ENCODE peak calls at places on chromosome 1, in six cellular contexts. L, V, J, E, T and K are unnamed samples.

GRCh38 chr1:214574598-214575411 is 23.4 kb upstream of the PTPN14 start:
- DNase-seq in T (no peak), J (no peak), V (no peak), E (no peak), L (no peak), K (no peak)

GRCh38 chr1:5386371-5386770 is 605.9 kb downstream of the NPHP4 start:
- DNase-seq in L (no peak), J (no peak), V (no peak), E (no peak), T (no peak), K (no peak)

GRCh38 chr1:58123051-58123450 is 423.5 kb downstream of the OMA1 start:
- DNase-seq in J (peak), L (no peak), E (no peak), V (no peak), T (no peak), K (no peak)

GRCh38 chr1:17236779-17237601 is 11.9 kb upstream of the PADI3 start:
- DNase-seq in T (peak), L (peak), V (peak), J (peak), E (peak), K (peak)

GRCh38 chr1:68141079-68141800 is 90.8 kb upstream of the DIRAS3 start:
- DNase-seq in L (no peak), V (no peak), T (no peak), J (peak), E (no peak), K (no peak)

GRCh38 chr1:109787845-109788605 is 24.3 kb upstream of the EPS8L3 start:
- DNase-seq in J (no peak), E (peak), L (no peak), V (no peak), T (no peak), K (peak)

GRCh38 chr1:26278303-26278702 is 1.6 kb upstream of the SH3BGRL3 start:
- DNase-seq in T (peak), L (no peak), J (no peak), E (no peak), V (no peak), K (peak)

GRCh38 chr1:153217212-153217611 is at the start of gene PRR9:
- DNase-seq in T (peak), L (no peak), E (no peak), V (no peak), J (no peak), K (no peak)

GRCh38 chr1:24411963-24412362 is 1.6 kb downstream of the STPG1 start:
- DNase-seq in J (no peak), T (peak), E (no peak), L (no peak), V (no peak), K (no peak)

GRCh38 chr1:63575340-63575826 is 17.8 kb upstream of the PGM1 start:
- DNase-seq in T (peak), E (no peak), V (no peak), L (no peak), J (no peak), K (no peak)

GRCh38 chr1:229336345-229336744 is 6.5 kb downstream of the CCSAP start:
- DNase-seq in V (no peak), L (no peak), E (no peak), J (no peak), T (no peak), K (no peak)

GRCh38 chr1:27130798-27131197 is 24.1 kb downstream of the SLC9A1 start:
- DNase-seq in V (no peak), E (peak), L (no peak), J (no peak), T (no peak), K (no peak)

GRCh38 chr1:207867136-207868081 is 43.5 kb downstream of the CD34 start:
- DNase-seq in V (no peak), L (peak), E (peak), T (no peak), J (no peak), K (no peak)

GRCh38 chr1:227759345-227760300 is 24.4 kb downstream of the SNAP47 start:
- DNase-seq in E (peak), J (no peak), L (no peak), V (peak), T (no peak), K (no peak)

GRCh38 chr1:2587071-2587859 is 688 bp downstream of the PRXL2B start:
- DNase-seq in J (peak), T (no peak), V (no peak), E (peak), L (no peak), K (no peak)

GRCh38 chr1:2587860-2588571 is 1.4 kb downstream of the PRXL2B start:
- DNase-seq in E (peak), L (no peak), T (no peak), V (no peak), J (no peak), K (no peak)

GRCh38 chr1:2584822-2585317 is 1.7 kb upstream of the PRXL2B start:
- DNase-seq in V (no peak), E (no peak), J (no peak), L (no peak), T (no peak), K (no peak)

GRCh38 chr1:2585318-2586092 is 1.1 kb upstream of the PRXL2B start:
- DNase-seq in J (peak), V (no peak), E (peak), L (peak), T (peak), K (no peak)

DNA sequence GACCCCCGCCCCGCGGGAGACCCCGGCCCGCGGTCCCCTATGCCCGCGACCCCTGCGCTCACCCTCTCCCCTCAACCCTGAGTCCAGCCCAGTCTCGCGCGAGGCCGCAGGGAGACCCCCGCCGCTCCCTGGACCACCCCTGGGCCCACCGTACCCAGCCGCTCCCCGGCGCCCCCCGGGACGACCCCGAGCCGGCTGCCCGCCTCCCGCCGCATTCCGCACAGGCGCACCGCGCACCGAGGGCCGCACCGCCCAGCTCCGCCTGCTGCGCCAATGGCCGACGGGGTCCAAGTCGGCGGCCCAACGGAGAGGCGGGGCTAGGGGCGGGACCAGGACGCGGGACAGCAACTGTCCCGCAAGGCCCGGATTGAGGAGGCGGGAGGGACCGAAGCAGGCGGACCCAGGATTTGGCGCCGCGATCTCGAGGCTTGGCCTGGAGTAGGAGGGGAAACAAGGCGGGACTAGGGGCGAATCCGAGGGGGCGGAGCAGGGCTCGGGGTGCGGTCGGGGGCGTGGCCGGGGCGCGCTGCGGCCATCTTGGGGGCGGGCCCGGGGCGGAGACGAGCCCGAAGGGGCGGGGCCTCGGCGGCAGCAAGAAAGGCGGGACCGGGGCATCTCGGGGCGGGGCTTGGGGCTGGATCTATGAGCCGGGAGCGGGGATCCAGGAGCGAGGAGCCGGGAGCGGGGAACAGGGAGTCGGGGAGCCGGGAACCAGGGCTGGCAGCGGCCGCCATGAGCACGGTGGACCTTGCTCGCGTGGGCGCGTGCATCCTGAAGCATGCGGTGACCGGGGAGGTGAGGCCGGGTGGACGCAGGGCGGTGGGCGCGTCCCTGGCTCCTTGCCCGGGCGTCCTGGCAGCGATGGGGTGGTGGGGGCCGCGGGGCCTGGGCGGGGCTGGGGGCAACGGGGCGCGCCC is at the start of gene PRXL2B:
- DNase-seq in V (peak), T (peak), J (peak), L (peak), E (peak), K (peak)
- H3K27ac ChIP-seq in V (peak), T (peak), J (peak), L (peak), E (peak), K (peak)

GRCh38 chr1:190453550-190453949 is 24.1 kb downstream of the BRINP3 start:
- DNase-seq in E (no peak), V (no peak), L (no peak), T (no peak), J (no peak), K (no peak)
- TF ChIP-seq CTCF in E (no peak), V (peak), L (no peak), T (no peak), J (no peak), K (peak)

GRCh38 chr1:94907161-94907560 is 19.7 kb downstream of the CNN3 start:
- DNase-seq in V (no peak), T (no peak), L (no peak), E (no peak), J (no peak), K (no peak)

GRCh38 chr1:94906382-94906781 is 20.5 kb downstream of the CNN3 start:
- DNase-seq in V (no peak), L (no peak), T (no peak), J (no peak), E (no peak), K (no peak)

GRCh38 chr1:94908190-94908589 is 18.7 kb downstream of the CNN3 start:
- DNase-seq in J (no peak), E (no peak), T (no peak), V (no peak), L (no peak), K (no peak)

GRCh38 chr1:94909486-94909885 is 17.4 kb downstream of the CNN3 start:
- DNase-seq in E (no peak), T (no peak), J (peak), L (no peak), V (no peak), K (no peak)

DNA sequence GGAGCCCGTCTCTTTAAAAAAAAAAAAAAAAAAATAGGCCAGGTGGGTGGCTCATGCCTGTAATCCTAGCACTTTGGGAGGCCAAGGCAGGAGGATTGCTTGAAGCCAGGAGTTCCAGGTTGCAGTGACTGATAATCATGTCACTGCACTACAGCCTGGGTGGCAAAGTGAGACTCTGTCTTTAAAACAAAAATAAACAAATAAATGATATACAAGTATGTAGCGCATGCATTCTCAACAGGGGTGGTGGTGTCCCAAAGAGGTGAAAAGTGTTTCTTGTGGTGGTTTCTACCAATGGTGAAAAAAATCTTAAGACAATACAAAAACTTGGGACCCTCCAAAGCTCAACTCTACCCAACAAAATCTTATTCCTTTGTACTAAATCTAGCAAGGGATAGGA is 17.9 kb downstream of the CNN3 start:
- DNase-seq in E (no peak), L (no peak), T (no peak), J (no peak), V (no peak), K (no peak)
- H3K4me3 ChIP-seq in E (no peak), L (no peak), T (no peak), J (no peak), V (no peak), K (no peak)

GRCh38 chr1:107896946-107897345 is 68.0 kb downstream of the VAV3 start:
- DNase-seq in L (no peak), T (no peak), V (no peak), J (no peak), E (no peak), K (no peak)

GRCh38 chr1:107897428-107898339 is 67.3 kb downstream of the VAV3 start:
- DNase-seq in T (no peak), E (peak), J (no peak), L (no peak), V (no peak), K (no peak)

GRCh38 chr1:107899655-107900054 is 65.3 kb downstream of the VAV3 start:
- DNase-seq in V (no peak), T (no peak), L (no peak), J (no peak), E (no peak), K (no peak)

GRCh38 chr1:107900083-107900945 is 64.7 kb downstream of the VAV3 start:
- DNase-seq in J (no peak), V (no peak), T (no peak), L (no peak), E (no peak), K (no peak)

GRCh38 chr1:107895403-107896181 is 69.4 kb downstream of the VAV3 start:
- DNase-seq in V (no peak), L (no peak), T (no peak), E (peak), J (no peak), K (no peak)
- H3K27ac ChIP-seq in V (no peak), L (no peak), T (no peak), E (peak), J (no peak), K (no peak)

GRCh38 chr1:175569117-175569743 is 174.2 kb downstream of the TNR start:
- DNase-seq in T (no peak), L (no peak), E (no peak), J (no peak), V (no peak), K (no peak)
- TF ChIP-seq CTCF in T (peak), L (no peak), E (no peak), J (peak), V (no peak), K (no peak)